ENCODE peak calls at places on chromosomes 4 and X, in six cellular contexts. T is body of pancreas, S is suprapubic skin, L is spleen, R is Peyer's patch, E is right lobe of liver. D is an unnamed sample.

GRCh38 chr4:6172093-6172926 is 28.0 kb downstream of the JAKMIP1 start:
- DNase-seq in T (no peak), S (no peak), L (no peak), R (no peak), E (no peak), D (no peak)

GRCh38 chrX:102546818-102547493 is 30.4 kb upstream of the TMSB15A start:
- DNase-seq in T (no peak), S (no peak), L (no peak), R (no peak), E (no peak), D (no peak)

GRCh38 chrX:150438165-150438564 is 75.0 kb downstream of the MAMLD1 start:
- DNase-seq in T (no peak), S (no peak), L (no peak), R (no peak), E (no peak), D (no peak)

GRCh38 chr4:41009411-41009810 is 204.9 kb downstream of the APBB2 start:
- DNase-seq in T (no peak), S (no peak), L (no peak), R (no peak), E (no peak), D (no peak)

GRCh38 chr4:61309616-61310015 is 109.5 kb downstream of the ADGRL3 start:
- DNase-seq in T (no peak), S (no peak), L (no peak), R (no peak), E (no peak), D (no peak)

GRCh38 chr4:97507587-97508245 is 635.6 kb downstream of the STPG2 start:
- DNase-seq in T (no peak), S (no peak), L (no peak), R (no peak), E (no peak), D (no peak)

GRCh38 chr4:20044936-20045335 is 206.8 kb upstream of the SLIT2 start:
- DNase-seq in T (no peak), S (no peak), L (no peak), R (no peak), E (no peak), D (no peak)

GRCh38 chr4:33052241-33052640 is 2332.1 kb downstream of the PCDH7 start:
- DNase-seq in T (no peak), S (no peak), L (no peak), R (no peak), E (no peak), D (no peak)

GRCh38 chrX:153459976-153460375 is 10.4 kb downstream of the HAUS7 start:
- DNase-seq in T (no peak), S (no peak), L (no peak), R (no peak), E (no peak), D (no peak)

GRCh38 chr4:166309286-166309685 is 436.2 kb downstream of the TLL1 start:
- DNase-seq in T (no peak), S (no peak), L (no peak), R (no peak), E (no peak), D (no peak)

GRCh38 chr4:78343682-78344081 is 207.9 kb upstream of the ANXA3 start:
- DNase-seq in T (no peak), S (no peak), L (no peak), R (no peak), E (no peak), D (no peak)

GRCh38 chr4:8066336-8066931 is 92.2 kb downstream of the ABLIM2 start:
- DNase-seq in T (no peak), S (no peak), L (no peak), R (no peak), E (no peak), D (no peak)

GRCh38 chr4:145482209-145483021 is 762 bp downstream of the SMAD1 start:
- DNase-seq in T (peak; percentile 62), S (peak; percentile 82), L (peak; percentile 80), R (peak; percentile 67), E (peak; percentile 49), D (peak; percentile 64)

GRCh38 chr4:159240690-159241089 is 137.8 kb downstream of the RAPGEF2 start:
- DNase-seq in T (no peak), S (no peak), L (no peak), R (no peak), E (no peak), D (no peak)

GRCh38 chrX:119635799-119636198 is 29.6 kb upstream of the NKRF start:
- DNase-seq in T (no peak), S (no peak), L (no peak), R (no peak), E (no peak), D (no peak)

GRCh38 chr4:188986271-188986689 is 847.0 kb downstream of the TRIML1 start:
- DNase-seq in T (no peak), S (no peak), L (no peak), R (no peak), E (no peak), D (no peak)

GRCh38 chr4:151644625-151645024 is 116.2 kb downstream of the GATB start:
- DNase-seq in T (no peak), S (no peak), L (no peak), R (no peak), E (no peak), D (no peak)

GRCh38 chr4:110977554-110977953 is 354.7 kb upstream of the PITX2 start:
- DNase-seq in T (no peak), S (no peak), L (no peak), R (no peak), E (no peak), D (no peak)

GRCh38 chr4:109966891-109967481 is 54.3 kb downstream of the EGF start:
- DNase-seq in T (no peak), S (no peak), L (no peak), R (no peak), E (no peak), D (no peak)

GRCh38 chr4:118284169-118284568 is 68.6 kb downstream of the PRSS12 start:
- DNase-seq in T (no peak), S (no peak), L (no peak), R (no peak), E (no peak), D (no peak)

GRCh38 chr4:8771258-8771590 is 100.4 kb downstream of the HMX1 start:
- DNase-seq in T (no peak), S (no peak), L (peak; percentile 70), R (peak; percentile 41), E (peak; percentile 16), D (no peak)

GRCh38 chr4:112141366-112142138 is 3.7 kb upstream of the FAM241A start:
- DNase-seq in T (no peak), S (no peak), L (no peak), R (no peak), E (no peak), D (no peak)

GRCh38 chrX:130125090-130125489 is 14.8 kb upstream of the ELF4 start:
- DNase-seq in T (peak; percentile 81), S (no peak), L (no peak), R (no peak), E (no peak), D (no peak)

GRCh38 chr4:62028758-62029157 is 828.6 kb downstream of the ADGRL3 start:
- DNase-seq in T (no peak), S (no peak), L (no peak), R (no peak), E (no peak), D (no peak)

GRCh38 chr4:177292171-177292570 is 17.5 kb upstream of the NEIL3 start:
- DNase-seq in T (no peak), S (no peak), L (no peak), R (no peak), E (no peak), D (no peak)

GRCh38 chr4:37561803-37562207 is 124.4 kb downstream of the RELL1 start:
- DNase-seq in T (no peak), S (no peak), L (no peak), R (no peak), E (no peak), D (no peak)

GRCh38 chrX:34491126-34491525 is 166.0 kb downstream of the TMEM47 start:
- DNase-seq in T (no peak), S (no peak), L (no peak), R (no peak), E (no peak), D (no peak)

GRCh38 chrX:131711478-131711867 is 167.6 kb downstream of the OR13H1 start:
- DNase-seq in T (no peak), S (no peak), L (no peak), R (no peak), E (no peak), D (no peak)
- H3K4me3 ChIP-seq in T (no peak overlapping the region), S (no peak overlapping the region), L (no peak overlapping the region), R (no peak overlapping the region), E (peak overlapping the region; percentile 43), D (no peak overlapping the region)

GRCh38 chr4:108840426-108840975 is 77.6 kb upstream of the ETNPPL start:
- DNase-seq in T (no peak), S (no peak), L (no peak), R (no peak), E (no peak), D (no peak)
- H3K27ac ChIP-seq in T (no peak overlapping the region), S (no peak overlapping the region), L (no peak overlapping the region), R (no peak overlapping the region), E (no peak overlapping the region), D (no peak overlapping the region)

GRCh38 chr4:4858527-4858926 is 938 bp upstream of the MSX1 start:
- DNase-seq in T (no peak), S (no peak), L (no peak), R (no peak), E (no peak), D (no peak)

GRCh38 chr4:4860381-4860802 is 927 bp downstream of the MSX1 start:
- DNase-seq in T (no peak), S (no peak), L (no peak), R (no peak), E (no peak), D (no peak)

GRCh38 chr4:4857809-4858508 is 1.5 kb upstream of the MSX1 start:
- DNase-seq in T (no peak), S (no peak), L (no peak), R (no peak), E (no peak), D (no peak)

GRCh38 chr4:4859799-4860380 is 425 bp downstream of the MSX1 start:
- DNase-seq in T (no peak), S (no peak), L (no peak), R (no peak), E (no peak), D (no peak)

GRCh38 chr4:4859010-4859798 is at the start of gene MSX1:
- DNase-seq in T (peak; percentile 79), S (peak; percentile 94), L (peak; percentile 89), R (peak; percentile 83), E (peak; percentile 91), D (peak; percentile 67)
- TF ChIP-seq POLR2A in T (peak; percentile 55), S (peak; percentile 94), L (no peak), R (no peak), E (peak; percentile 82), D (peak; percentile 90)

DNA sequence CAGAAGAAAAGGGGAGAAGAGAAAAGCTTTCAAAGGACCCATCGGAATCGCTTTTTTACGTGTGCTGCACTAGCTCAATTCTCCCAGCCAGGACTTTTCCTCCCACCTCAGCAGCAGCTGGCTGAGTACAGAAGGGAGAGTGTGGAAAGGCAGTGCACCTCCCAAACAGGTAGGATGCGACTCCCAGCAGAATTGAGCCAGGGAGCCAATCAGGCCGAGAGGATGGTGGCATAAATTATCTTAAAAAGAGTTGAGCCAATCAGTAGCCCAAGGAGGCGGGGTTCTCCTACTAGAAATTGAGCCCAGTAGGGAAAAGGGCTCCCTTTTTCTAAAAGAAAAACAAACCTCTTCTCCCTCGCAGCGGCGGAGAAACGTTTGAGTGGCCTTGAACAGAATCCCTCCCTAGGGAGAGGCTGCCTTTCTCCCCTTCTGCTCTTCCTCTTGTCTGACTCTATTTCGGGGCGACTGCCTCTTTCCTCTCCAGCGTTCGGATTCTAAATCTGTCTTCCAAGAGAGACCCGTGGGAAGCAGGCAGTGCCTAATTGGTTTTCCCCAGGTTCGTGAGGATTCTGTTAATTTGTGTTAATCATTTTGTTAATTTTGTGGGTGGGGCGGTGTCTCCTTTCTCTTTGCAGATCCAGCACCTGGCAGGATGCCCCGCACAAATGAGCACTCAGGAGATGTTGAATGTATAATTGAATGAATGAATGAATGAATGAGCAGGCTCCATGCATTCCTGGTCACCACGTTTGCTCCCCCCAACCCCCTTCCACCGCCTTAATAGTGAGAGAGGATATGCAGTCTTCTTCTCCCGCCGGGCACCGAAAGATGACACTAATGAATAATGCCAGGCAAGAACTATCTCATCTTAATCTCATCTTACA is at the start of gene GABRG1:
- DNase-seq in T (no peak), S (no peak), L (no peak), R (no peak), E (no peak), D (no peak)
- H3K4me3 ChIP-seq in T (no peak within 1 kb of the TSS), S (no peak within 1 kb of the TSS), L (no peak within 1 kb of the TSS), R (no peak within 1 kb of the TSS), E (no peak within 1 kb of the TSS), D (no peak within 1 kb of the TSS)

D was measured in gastrocnemius medialis.